ENCODE peak calls at places on chromosomes 4 and X, in nine cellular contexts. C is activated naive CD4-positive, alpha-beta T cell treated with Interleukin-2 at 50 U/mL for 16 hours; Y is stimulated activated CD8-positive, alpha-beta memory T cell treated with anti-CD3 and anti-CD28 coated beads, Interleukin-4, amount 100 ng/mL, for 24 hours; O is stromal cell of bone marrow; L is T-helper 2 cell; A is HEK293T; Q is T follicular helper cell; M is stimulated activated CD4-positive, alpha-beta T cell treated with anti-CD3 and anti-CD28 coated beads, Interleukin-4, amount 100 ng/mL, for 1 hour; H is M059J. V is an unnamed sample.

GRCh38 chrX:25010784-25011588 is 4.8 kb downstream of the ARX start:
- DNase-seq in C (no peak), Y (no peak), O (no peak), L (no peak), A (no peak), Q (no peak), M (no peak), H (no peak), V (no peak)

GRCh38 chr4:78734451-78735003 is 41.6 kb upstream of the BMP2K start:
- DNase-seq in C (no peak), Y (no peak), O (no peak), L (no peak), A (no peak), Q (no peak), M (no peak), H (no peak), V (no peak)

GRCh38 chr4:6303943-6304342 is 34.3 kb downstream of the WFS1 start:
- DNase-seq in C (no peak), Y (no peak), O (no peak), L (no peak), A (no peak), Q (no peak), M (no peak), H (no peak), V (no peak)

GRCh38 chr4:11469900-11470708 is 41.4 kb upstream of the HS3ST1 start:
- DNase-seq in C (no peak), Y (no peak), O (no peak), L (no peak), A (no peak), Q (no peak), M (no peak), H (no peak), V (no peak)

GRCh38 chr4:57053508-57053907 is 56.7 kb downstream of the IGFBP7 start:
- DNase-seq in C (no peak), Y (no peak), O (peak), L (no peak), A (no peak), Q (no peak), M (no peak), H (peak), V (no peak)

GRCh38 chr4:128060620-128061565 is at the start of gene LARP1B:
- DNase-seq in C (peak), Y (peak), O (peak), L (peak), A (peak), Q (peak), M (peak), H (peak), V (peak)

GRCh38 chrX:110442631-110443030 is 84.0 kb downstream of the RTL9 start:
- DNase-seq in C (no peak), Y (no peak), O (peak), L (no peak), A (peak), Q (no peak), M (no peak), H (peak), V (no peak)

GRCh38 chr4:59848457-59848856 is 1351.7 kb upstream of the ADGRL3 start:
- DNase-seq in C (no peak), Y (no peak), O (no peak), L (no peak), A (no peak), Q (no peak), M (no peak), H (no peak), V (no peak)

GRCh38 chr4:118086334-118086733 is 52.0 kb downstream of the NDST3 start:
- DNase-seq in C (no peak), Y (no peak), O (peak), L (no peak), A (no peak), Q (no peak), M (peak), H (peak), V (no peak)

GRCh38 chrX:128106630-128107029 is 54.4 kb upstream of the ACTRT1 start:
- DNase-seq in C (no peak), Y (no peak), O (no peak), L (no peak), A (peak), Q (no peak), M (no peak), H (no peak), V (no peak)

GRCh38 chr4:26700110-26700509 is 116.2 kb downstream of the TBC1D19 start:
- DNase-seq in C (no peak), Y (no peak), O (no peak), L (no peak), A (no peak), Q (no peak), M (no peak), H (no peak), V (no peak)

GRCh38 chr4:70591955-70592582 is at the start of gene AMBN:
- DNase-seq in C (no peak), Y (no peak), O (no peak), L (no peak), A (no peak), Q (no peak), M (no peak), H (no peak), V (no peak)

GRCh38 chrX:30060718-30061117 is 154.6 kb upstream of the MAGEB2 start:
- DNase-seq in C (no peak), Y (no peak), O (peak), L (no peak), A (no peak), Q (no peak), M (no peak), H (peak), V (no peak)

GRCh38 chrX:119374736-119375135 is 24.4 kb upstream of the SLC25A43 start:
- DNase-seq in C (no peak), Y (no peak), O (no peak), L (no peak), A (no peak), Q (no peak), M (no peak), H (peak), V (no peak)

GRCh38 chr4:16078195-16078756 is 5.5 kb downstream of the PROM1 start:
- DNase-seq in C (no peak), Y (no peak), O (no peak), L (no peak), A (no peak), Q (no peak), M (no peak), H (no peak), V (no peak)

GRCh38 chr4:39320381-39321115 is 45.6 kb downstream of the RFC1 start:
- DNase-seq in C (no peak), Y (no peak), O (peak), L (no peak), A (no peak), Q (no peak), M (no peak), H (peak), V (no peak)

GRCh38 chr4:173264245-173264959 is 69.8 kb downstream of the HMGB2 start:
- DNase-seq in C (peak), Y (no peak), O (no peak), L (no peak), A (no peak), Q (peak), M (no peak), H (peak), V (no peak)

GRCh38 chrX:102517331-102517730 is 792 bp upstream of the TMSB15A start:
- DNase-seq in C (no peak), Y (no peak), O (no peak), L (no peak), A (no peak), Q (no peak), M (no peak), H (peak), V (no peak)

GRCh38 chr4:103372002-103372558 is 173.9 kb upstream of the CENPE start:
- DNase-seq in C (no peak), Y (no peak), O (no peak), L (no peak), A (no peak), Q (no peak), M (no peak), H (peak), V (no peak)

GRCh38 chr4:183960912-183961569 is 55.9 kb downstream of the STOX2 start:
- DNase-seq in C (no peak), Y (no peak), O (no peak), L (no peak), A (peak), Q (no peak), M (no peak), H (peak), V (no peak)

GRCh38 chr4:7929530-7929951 is 10.1 kb downstream of the AFAP1 start:
- DNase-seq in C (no peak), Y (no peak), O (no peak), L (no peak), A (no peak), Q (no peak), M (no peak), H (peak), V (no peak)

GRCh38 chr4:102344955-102345794 is at the start of gene SLC39A8:
- DNase-seq in C (peak), Y (peak), O (peak), L (peak), A (peak), Q (peak), M (peak), H (peak), V (peak)